ENCODE peak calls at places on chromosomes 5 and 9, in ten cellular contexts. G is body of pancreas, E is fibroblast of mammary gland, D is Calu3, L is GM10248, P is fibroblast of lung, Y is ovary, K is upper lobe of right lung, S is nephron progenitor cell, X is activated B cell treated with CpG ODN at 0.5 μM for 24 hours. N is an unnamed sample.

GRCh38 chr5:481347-481746 is 38.4 kb downstream of the EXOC3 start:
- DNase-seq in K (no peak), E (no peak), X (no peak), P (no peak), D (no peak), L (no peak), Y (no peak), G (no peak), S (no peak), N (no peak)

GRCh38 chr9:114383866-114384231 is 3.9 kb downstream of the AKNA start:
- DNase-seq in D (no peak), G (no peak), Y (no peak), S (no peak), E (no peak), P (no peak), L (no peak), X (no peak), K (no peak), N (no peak)

GRCh38 chr5:136016945-136017530 is 11.8 kb upstream of the TGFBI start:
- DNase-seq in G (no peak), Y (no peak), L (no peak), X (no peak), E (peak), P (peak), D (peak), S (no peak), K (no peak), N (no peak)

GRCh38 chr9:13291718-13292117 is 12.2 kb upstream of the MPDZ start:
- DNase-seq in X (no peak), E (no peak), S (no peak), D (no peak), G (no peak), K (no peak), Y (no peak), L (no peak), P (no peak), N (no peak)

GRCh38 chr9:123964756-123965155 is 34.8 kb upstream of the DENND1A start:
- DNase-seq in Y (no peak), D (no peak), E (no peak), K (no peak), G (no peak), S (no peak), X (no peak), P (no peak), L (no peak), N (no peak)

GRCh38 chr5:3310551-3311340 is 284.9 kb upstream of the IRX1 start:
- DNase-seq in E (no peak), P (peak), Y (no peak), D (peak), L (no peak), X (no peak), S (no peak), K (no peak), G (peak), N (no peak)

GRCh38 chr5:174312270-174312617 is 266.7 kb downstream of the NSG2 start:
- DNase-seq in X (no peak), G (no peak), L (no peak), K (no peak), P (no peak), E (no peak), Y (no peak), D (no peak), S (no peak), N (no peak)

GRCh38 chr9:97415146-97415545 is 3.2 kb downstream of the TDRD7 start:
- DNase-seq in P (no peak), G (no peak), Y (no peak), S (no peak), L (no peak), E (no peak), X (no peak), K (no peak), D (no peak), N (no peak)

GRCh38 chr9:14314929-14315753 is 1.2 kb upstream of the NFIB start:
- DNase-seq in S (peak), D (peak), K (peak), Y (peak), G (peak), P (peak), L (peak), X (no peak), E (peak), N (no peak)

GRCh38 chr9:5890641-5891040 is at the start of gene MLANA:
- DNase-seq in G (no peak), E (no peak), X (no peak), L (no peak), Y (no peak), S (no peak), D (no peak), P (no peak), K (no peak), N (no peak)

GRCh38 chr9:92642041-92642451 is 27.9 kb downstream of the IPPK start:
- DNase-seq in K (no peak), D (no peak), Y (no peak), X (no peak), P (no peak), E (no peak), S (no peak), G (no peak), L (no peak), N (no peak)

GRCh38 chr5:108122701-108123100 is 259.2 kb downstream of the FBXL17 start:
- DNase-seq in K (no peak), Y (no peak), P (no peak), S (no peak), D (no peak), X (no peak), E (peak), L (no peak), G (no peak), N (no peak)

GRCh38 chr9:106722051-106722753 is 140.8 kb upstream of the ZNF462 start:
- DNase-seq in G (no peak), K (no peak), X (no peak), S (no peak), Y (no peak), P (no peak), D (no peak), L (no peak), E (no peak), N (no peak)

GRCh38 chr5:141843156-141843927 is 34.9 kb downstream of the PCDH1 start:
- DNase-seq in K (no peak), D (peak), G (peak), Y (no peak), L (no peak), E (no peak), X (no peak), S (no peak), P (peak), N (no peak)

GRCh38 chr5:172429201-172429940 is 25.0 kb downstream of the SH3PXD2B start:
- DNase-seq in X (no peak), E (peak), L (no peak), P (peak), K (no peak), S (no peak), D (peak), Y (no peak), G (no peak), N (no peak)

GRCh38 chr5:156328176-156328575 is 1.2 kb downstream of the SGCD start:
- DNase-seq in Y (no peak), E (no peak), L (no peak), K (no peak), D (no peak), X (no peak), P (peak), G (no peak), S (no peak), N (no peak)

GRCh38 chr5:71456362-71456743 is 902 bp downstream of the BDP1 start:
- DNase-seq in P (no peak), E (peak), G (no peak), L (no peak), K (no peak), D (no peak), Y (no peak), X (no peak), S (no peak), N (no peak)
- TF ChIP-seq CTCF in P (no peak), E (no peak), G (no peak), L (no peak), K (no peak), D (no peak), Y (no peak), X (no peak), S (no peak), N (no peak)

DNA sequence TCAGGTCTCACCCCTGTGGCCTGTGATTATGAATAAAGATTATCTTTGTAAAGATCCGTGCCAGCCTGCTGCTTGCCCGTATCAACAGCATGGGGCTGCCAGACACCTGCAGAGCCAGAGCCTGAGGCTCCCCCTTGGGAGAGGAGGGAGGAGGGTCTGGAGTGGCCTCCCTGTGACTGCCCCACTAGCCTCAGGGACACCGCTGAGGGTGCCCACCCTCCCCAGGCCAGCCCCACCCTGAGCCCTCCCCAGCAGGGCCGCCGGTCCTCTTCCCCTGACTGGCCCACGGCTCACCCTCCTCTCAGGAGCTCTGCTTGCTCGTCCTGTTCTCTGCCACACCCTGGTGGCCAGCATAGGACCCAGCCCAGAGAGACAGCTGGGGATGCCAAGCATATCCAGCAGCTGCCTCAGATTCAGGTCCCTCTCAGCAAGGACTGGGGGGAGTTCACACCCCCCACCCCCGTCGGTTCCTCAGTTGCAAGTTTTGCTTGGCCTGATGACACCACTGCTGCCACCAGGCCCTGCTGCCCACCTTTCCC is 1.9 kb downstream of the SSNA1 start:
- DNase-seq in P (no peak), Y (no peak), D (no peak), X (no peak), K (no peak), E (no peak), L (no peak), S (no peak), G (peak), N (no peak)
- TF ChIP-seq CTCF in P (no peak), Y (no peak), D (no peak), X (no peak), K (no peak), E (no peak), L (no peak), S (no peak), G (peak), N (no peak)

DNA sequence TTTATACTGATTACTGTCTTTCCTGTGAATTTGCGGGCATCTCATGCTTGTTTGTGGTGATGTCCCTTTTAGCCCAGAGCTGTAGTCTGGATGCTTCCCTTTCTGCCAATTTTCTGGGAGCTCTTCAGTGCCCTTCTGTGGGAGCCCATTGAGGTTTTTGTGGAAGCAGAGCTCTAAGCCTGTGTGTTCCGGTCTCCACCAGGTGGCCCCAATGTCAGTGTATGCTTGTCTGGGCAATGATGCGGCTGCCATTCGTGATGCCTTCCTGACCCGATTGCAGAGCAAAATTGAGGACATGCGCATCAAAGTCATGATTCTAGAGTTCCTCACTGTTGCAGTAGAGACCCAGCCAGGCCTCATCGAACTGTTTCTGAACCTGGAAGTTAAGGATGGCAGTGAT is 35.1 kb downstream of the SH3GLB2 start:
- DNase-seq in X (no peak), G (no peak), L (no peak), S (no peak), Y (no peak), D (no peak), P (no peak), E (peak), K (no peak), N (no peak)
- TF ChIP-seq CTCF in X (no peak), G (peak), L (peak), S (no peak), Y (no peak), D (no peak), P (no peak), E (peak), K (no peak), N (no peak)

DNA sequence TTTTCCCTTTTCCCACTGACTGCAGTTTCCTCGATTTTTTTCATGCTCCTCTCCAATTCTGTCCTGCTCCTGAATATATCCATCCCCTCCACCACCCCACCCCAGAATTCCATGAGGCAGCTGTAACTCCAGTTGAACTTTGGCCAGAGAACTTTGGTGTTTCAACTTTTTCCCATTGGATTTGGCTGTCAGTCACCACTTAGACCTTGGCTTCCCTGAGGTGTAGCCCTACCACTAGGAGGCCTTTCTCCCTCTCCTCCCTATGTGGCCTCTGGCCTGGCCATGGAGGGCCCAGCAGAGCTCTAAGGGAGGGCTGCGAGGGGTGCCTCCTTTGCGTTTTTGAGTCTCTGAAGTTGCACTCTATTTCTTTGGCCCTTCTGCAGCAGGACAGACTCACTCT is 261.3 kb downstream of the PIK3R1 start:
- DNase-seq in S (no peak), Y (no peak), E (no peak), D (peak), P (no peak), L (no peak), X (no peak), G (no peak), K (no peak), N (no peak)
- TF ChIP-seq CTCF in S (no peak), Y (no peak), E (peak), D (no peak), P (no peak), L (no peak), X (no peak), G (no peak), K (no peak), N (no peak)

DNA sequence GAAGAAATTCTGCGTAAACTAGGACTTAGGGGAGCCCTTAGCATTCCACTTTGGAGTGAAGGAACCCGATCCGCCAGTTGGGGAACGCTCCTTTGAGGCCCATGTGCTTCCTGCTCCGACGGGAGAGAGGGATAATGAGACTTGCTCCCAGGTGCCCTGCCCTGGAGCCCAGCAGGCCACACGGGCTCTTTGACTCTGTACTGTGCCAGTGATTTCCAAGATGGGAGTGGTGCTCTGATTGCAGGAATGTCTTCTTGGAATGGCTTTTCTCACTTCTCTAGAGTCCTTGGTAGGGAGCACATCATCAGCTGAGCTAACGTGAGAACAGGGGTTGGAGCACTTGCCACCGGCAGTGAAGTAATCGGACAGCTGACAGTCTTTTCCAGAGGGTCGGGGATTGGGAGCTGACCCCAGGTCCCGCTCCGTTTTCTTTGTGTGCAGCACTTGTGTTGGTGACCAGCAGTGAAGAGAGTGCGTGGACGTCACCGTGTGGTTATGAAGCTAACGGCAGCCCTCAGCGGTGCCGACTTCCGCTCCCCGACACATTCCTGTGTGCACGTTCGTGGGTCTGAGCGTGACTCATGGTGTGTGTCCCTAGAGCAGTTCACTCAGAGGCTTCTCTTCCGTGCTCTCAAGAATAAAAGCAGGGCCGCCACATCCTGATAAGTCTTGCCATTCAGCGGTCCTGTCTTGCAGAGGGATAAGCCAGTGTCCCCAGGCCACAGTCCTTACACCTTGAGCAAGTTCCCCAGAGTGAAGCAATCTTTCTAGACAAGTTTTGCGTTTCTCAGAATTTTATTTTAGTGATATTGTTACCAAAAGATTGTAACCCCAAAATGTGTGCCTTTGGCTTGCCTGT is 25.6 kb downstream of the ABL1 start:
- DNase-seq in L (no peak), X (no peak), P (peak), D (no peak), Y (peak), E (peak), S (no peak), G (peak), K (peak), N (no peak)
- TF ChIP-seq CTCF in L (no peak), X (no peak), P (peak), D (no peak), Y (peak), E (peak), S (no peak), G (peak), K (peak), N (no peak)

GRCh38 chr9:126515873-126516505 is 97.7 kb upstream of the LMX1B start:
- DNase-seq in K (no peak), X (no peak), G (no peak), L (no peak), E (no peak), D (no peak), Y (no peak), P (no peak), S (no peak), N (no peak)

GRCh38 chr9:126516561-126516935 is 97.2 kb upstream of the LMX1B start:
- DNase-seq in Y (no peak), L (no peak), E (no peak), D (no peak), K (no peak), S (no peak), P (no peak), X (no peak), G (no peak), N (peak)

GRCh38 chr9:126518763-126519162 is 95.0 kb upstream of the LMX1B start:
- DNase-seq in S (no peak), X (no peak), L (no peak), K (no peak), D (no peak), Y (no peak), P (no peak), E (no peak), G (no peak), N (no peak)

GRCh38 chr9:126517751-126518261 is 95.9 kb upstream of the LMX1B start:
- DNase-seq in D (no peak), K (no peak), S (no peak), G (no peak), E (peak), X (no peak), P (no peak), L (no peak), Y (no peak), N (no peak)

GRCh38 chr9:126516936-126517750 is 96.6 kb upstream of the LMX1B start:
- DNase-seq in S (peak), E (peak), G (no peak), L (peak), P (peak), K (peak), Y (no peak), X (peak), D (peak), N (peak)
- TF ChIP-seq CTCF in S (no peak), E (no peak), G (no peak), L (no peak), P (no peak), K (no peak), Y (no peak), X (no peak), D (no peak), N (no peak)

N was measured in activated CD8-positive, alpha-beta T cell treated with anti-CD3 and anti-CD28 coated beads for 36 hours.